ENCODE peak calls at places on chromosomes 6 and 20, in five cellular contexts. T is astrocyte of the spinal cord, H is glutamatergic neuron, P is dorsolateral prefrontal cortex, X is HCT116. W is an unnamed sample.

GRCh38 chr6:107539409-107539808 is 49.5 kb downstream of the SOBP start:
- DNase-seq in T (peak), P (no peak), H (no peak), X (no peak), W (no peak)

GRCh38 chr6:106431405-106431804 is 70.9 kb downstream of the CRYBG1 start:
- DNase-seq in H (no peak), P (no peak), T (no peak), X (no peak), W (no peak)

GRCh38 chr6:159654483-159655098 is 38.5 kb downstream of the SOD2 start:
- DNase-seq in X (peak), H (no peak), T (peak), P (no peak), W (peak)

GRCh38 chr20:38633577-38634093 is 32.0 kb downstream of the ARHGAP40 start:
- DNase-seq in T (no peak), X (peak), H (peak), P (peak), W (peak)

GRCh38 chr6:159586684-159587083 is 106.4 kb downstream of the SOD2 start:
- DNase-seq in X (no peak), H (no peak), P (no peak), T (no peak), W (no peak)

GRCh38 chr6:86937219-86938079 is at the start of gene HTR1E:
- DNase-seq in H (peak), T (peak), X (peak), P (peak), W (no peak)

GRCh38 chr6:33589723-33590530 is 9.9 kb upstream of the BAK1 start:
- DNase-seq in X (peak), P (no peak), H (peak), T (peak), W (peak)

GRCh38 chr20:58192567-58192966 is 35.9 kb downstream of the ANKRD60 start:
- DNase-seq in H (peak), X (no peak), T (no peak), P (no peak), W (no peak)

GRCh38 chr6:71492668-71493067 is 204.1 kb downstream of the OGFRL1 start:
- DNase-seq in H (no peak), P (no peak), T (no peak), X (no peak), W (no peak)

GRCh38 chr6:85641916-85642773 is 541 bp downstream of the SYNCRIP start:
- DNase-seq in T (peak), P (peak), X (no peak), H (peak), W (peak)

GRCh38 chr20:35166242-35166830 is 5.5 kb upstream of the PROCR start:
- DNase-seq in X (no peak), T (no peak), P (peak), H (no peak), W (no peak)

GRCh38 chr20:61436674-61437279 is 184.7 kb downstream of the CDH4 start:
- DNase-seq in X (no peak), P (no peak), T (peak), H (no peak), W (peak)

GRCh38 chr6:39348740-39349139 is 26.2 kb upstream of the KCNK16 start:
- DNase-seq in X (no peak), H (no peak), P (no peak), T (no peak), W (no peak)

GRCh38 chr20:34364013-34364382 is 925 bp downstream of the ITCH start:
- DNase-seq in P (no peak), X (no peak), T (peak), H (no peak), W (peak)

GRCh38 chr6:142885182-142885867 is 59.7 kb downstream of the HIVEP2 start:
- DNase-seq in H (no peak), T (peak), X (peak), P (no peak), W (peak)

GRCh38 chr6:133802861-133803260 is 86.1 kb upstream of the TCF21 start:
- DNase-seq in X (no peak), T (no peak), P (no peak), H (no peak), W (no peak)

GRCh38 chr6:47455533-47456209 is 21.9 kb upstream of the CD2AP start:
- DNase-seq in X (no peak), H (no peak), T (no peak), P (no peak), W (no peak)

GRCh38 chr6:1554881-1555569 is 54.7 kb upstream of the FOXC1 start:
- DNase-seq in P (peak), T (peak), X (no peak), H (peak), W (no peak)

GRCh38 chr20:59308493-59309201 is 8.2 kb downstream of the EDN3 start:
- DNase-seq in H (no peak), X (no peak), T (no peak), P (no peak), W (no peak)

GRCh38 chr6:130775421-130776012 is 51.7 kb upstream of the SMLR1 start:
- DNase-seq in X (no peak), T (no peak), P (no peak), H (no peak), W (no peak)

GRCh38 chr20:62908971-62909791 is 17.1 kb downstream of the DIDO1 start:
- DNase-seq in H (no peak), P (no peak), X (no peak), T (no peak), W (no peak)

GRCh38 chr20:38874460-38875169 is 51.6 kb upstream of the FAM83D start:
- DNase-seq in X (no peak), P (no peak), T (no peak), H (no peak), W (no peak)

GRCh38 chr20:4544765-4545164 is 176.9 kb upstream of the PRND start:
- DNase-seq in T (peak), X (no peak), H (no peak), P (no peak), W (peak)

GRCh38 chr20:15818651-15819071 is 754.6 kb downstream of the KIF16B start:
- DNase-seq in P (no peak), X (no peak), T (no peak), H (no peak), W (no peak)

GRCh38 chr6:164911873-164912580 is 397.4 kb downstream of the C6orf118 start:
- DNase-seq in X (no peak), H (no peak), P (no peak), T (no peak), W (no peak)

GRCh38 chr6:161292145-161292544 is 18.3 kb upstream of the AGPAT4 start:
- DNase-seq in H (no peak), P (no peak), X (no peak), T (no peak), W (no peak)

GRCh38 chr6:74991573-74992332 is 214.1 kb downstream of the COL12A1 start:
- DNase-seq in T (peak), P (no peak), X (no peak), H (no peak), W (peak)

GRCh38 chr6:149454405-149454848 is 30.4 kb downstream of the ZC3H12D start:
- DNase-seq in T (peak), P (peak), H (no peak), X (no peak), W (peak)

GRCh38 chr6:82570083-82570482 is 206.5 kb downstream of the TPBG start:
- DNase-seq in P (no peak), X (no peak), H (peak), T (peak), W (no peak)

GRCh38 chr20:20594171-20594530 is 118.3 kb downstream of the RALGAPA2 start:
- DNase-seq in H (no peak), P (no peak), T (peak), X (no peak), W (peak)

GRCh38 chr20:14918981-14919380 is 581.6 kb upstream of the FLRT3 start:
- DNase-seq in X (no peak), T (no peak), H (no peak), P (no peak), W (no peak)

GRCh38 chr6:131948692-131949614 is 2.2 kb downstream of the CCN2 start:
- DNase-seq in H (no peak), X (no peak), T (peak), P (no peak), W (peak)

GRCh38 chr20:34558320-34559202 is at the start of gene MAP1LC3A:
- DNase-seq in T (peak), P (peak), H (peak), X (no peak), W (peak)

GRCh38 chr20:62049342-62050165 is 16.1 kb downstream of the TAF4 start:
- DNase-seq in T (no peak), H (no peak), X (no peak), P (no peak), W (no peak)

GRCh38 chr6:73968358-73968757 is 272.4 kb downstream of the CD109 start:
- DNase-seq in T (no peak), X (no peak), H (no peak), P (no peak), W (no peak)

GRCh38 chr6:145428656-145429173 is 306.6 kb downstream of the EPM2A start:
- DNase-seq in H (no peak), P (no peak), T (peak), X (no peak), W (no peak)

GRCh38 chr6:167856999-167857660 is 30.4 kb downstream of the AFDN start:
- DNase-seq in T (peak), P (no peak), H (no peak), X (no peak), W (peak)

GRCh38 chr6:170289108-170289931 is 1.6 kb downstream of the DLL1 start:
- DNase-seq in P (no peak), T (no peak), H (no peak), X (no peak), W (no peak)
- TF ChIP-seq CTCF in P (no peak), T (no peak), H (no peak), X (no peak), W (no peak)

GRCh38 chr6:19028201-19028600 is 641.1 kb downstream of the RNF144B start:
- DNase-seq in P (no peak), H (no peak), T (no peak), X (no peak), W (no peak)

DNA sequence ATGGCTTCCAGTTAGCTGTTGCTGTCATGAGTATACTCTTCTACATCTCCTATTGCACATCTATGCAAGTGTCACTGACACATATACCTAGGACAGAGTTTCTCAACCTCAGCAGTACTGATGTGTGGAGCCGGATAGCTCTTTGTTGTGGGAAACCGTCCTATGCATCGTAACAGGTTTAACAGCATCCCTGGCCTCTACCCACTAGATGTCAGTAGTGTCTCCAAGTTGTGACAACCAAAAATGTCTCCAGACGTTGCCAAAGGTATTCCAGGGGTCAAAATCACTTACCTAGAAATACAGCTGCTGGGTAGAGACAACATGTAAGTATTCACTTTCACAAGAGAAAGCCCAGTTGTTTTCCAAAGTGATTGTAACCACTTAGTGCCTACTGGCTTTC is 637.6 kb downstream of the RNF144B start:
- DNase-seq in X (peak), T (peak), P (no peak), H (peak), W (peak)
- TF ChIP-seq CTCF in X (peak), T (peak), P (peak), H (peak), W (peak)

DNA sequence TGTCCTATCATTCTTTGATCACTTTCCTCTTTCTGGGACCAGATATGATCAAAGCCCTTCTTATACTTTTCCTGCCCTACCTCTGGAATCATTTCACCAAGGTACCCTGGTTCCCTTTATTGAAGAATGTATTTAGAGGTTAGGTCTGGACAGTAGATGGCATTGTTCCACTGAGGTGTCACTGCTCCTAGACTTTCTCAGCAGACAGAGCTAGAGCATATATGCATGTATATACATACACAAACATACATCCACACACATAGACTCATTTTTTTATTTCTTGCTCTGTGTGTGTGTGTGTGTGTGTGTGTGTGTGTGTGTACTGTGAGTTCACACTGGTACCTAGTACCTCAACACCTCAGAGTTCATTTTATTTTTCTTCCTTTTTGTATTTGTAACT is 40.9 kb downstream of the PTPRA start:
- DNase-seq in T (peak), X (no peak), H (no peak), P (no peak), W (no peak)
- TF ChIP-seq CTCF in T (peak), X (peak), H (no peak), P (peak), W (peak)

DNA sequence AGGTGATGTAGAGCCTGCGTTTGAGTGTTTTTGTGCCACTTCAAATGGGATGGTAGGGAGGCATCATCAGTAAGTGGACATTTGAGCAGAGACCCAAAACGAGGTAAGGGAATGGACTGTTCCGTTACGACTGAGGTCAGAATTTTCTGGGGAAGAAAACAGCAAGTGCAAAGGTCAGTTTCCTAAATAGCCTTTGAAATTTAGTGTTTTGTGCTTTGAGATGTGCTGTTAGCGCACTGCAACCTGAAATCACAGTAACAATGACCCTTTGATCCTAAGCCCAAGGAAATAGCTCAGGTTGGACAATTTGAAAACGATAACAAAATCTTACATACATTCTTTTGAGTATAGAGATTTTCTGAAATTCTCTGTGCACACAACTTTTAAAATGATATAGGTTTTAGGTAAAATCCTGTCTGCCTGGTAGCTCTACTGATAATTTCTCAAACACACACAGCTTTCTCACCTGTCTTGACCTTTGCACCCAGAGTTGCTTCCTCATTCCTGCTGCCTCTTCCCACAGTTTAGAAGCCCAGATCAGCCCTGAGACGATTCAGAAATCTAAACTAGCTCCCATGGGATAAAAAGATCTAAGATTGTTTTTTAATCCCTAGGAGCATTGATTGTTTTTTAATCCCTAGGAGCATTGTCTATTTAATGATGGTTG is 22.1 kb downstream of the DCBLD1 start:
- DNase-seq in H (no peak), X (no peak), P (no peak), T (no peak), W (no peak)
- TF ChIP-seq CTCF in H (no peak), X (no peak), P (no peak), T (no peak), W (no peak)

DNA sequence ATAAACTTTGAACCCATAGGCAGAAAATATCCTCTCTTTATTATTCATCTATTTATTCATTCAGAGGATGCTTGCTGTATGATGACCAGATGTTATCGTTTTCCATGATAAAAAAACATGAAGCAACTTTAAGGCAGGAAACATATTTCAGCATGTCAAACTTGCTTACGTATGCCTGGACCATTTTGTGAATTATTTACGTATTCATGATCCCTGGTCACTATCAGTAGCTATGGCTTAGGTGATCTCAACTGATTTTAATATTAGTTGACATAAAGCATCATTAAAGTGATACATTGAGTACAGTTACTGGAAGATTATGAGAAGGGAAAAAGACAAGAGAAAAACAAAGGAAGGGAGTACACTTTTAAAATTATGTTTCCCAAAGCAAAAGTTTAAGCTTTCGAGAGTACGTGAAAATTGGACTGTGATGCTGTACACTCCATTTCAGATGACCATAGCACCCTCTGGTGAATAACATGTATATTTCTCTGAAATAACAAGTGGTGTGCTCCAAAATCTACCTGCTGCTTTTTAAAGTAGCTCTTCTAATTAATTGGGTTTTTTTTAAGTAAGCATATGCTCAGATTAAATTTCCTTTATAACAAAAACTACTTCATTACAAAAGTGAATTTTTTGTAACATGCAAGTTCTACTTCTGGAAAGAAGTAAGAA is 215.1 kb upstream of the HSF2 start:
- DNase-seq in T (peak), H (no peak), P (no peak), X (peak), W (peak)
- TF ChIP-seq CTCF in T (peak), H (no peak), P (peak), X (peak), W (peak)

DNA sequence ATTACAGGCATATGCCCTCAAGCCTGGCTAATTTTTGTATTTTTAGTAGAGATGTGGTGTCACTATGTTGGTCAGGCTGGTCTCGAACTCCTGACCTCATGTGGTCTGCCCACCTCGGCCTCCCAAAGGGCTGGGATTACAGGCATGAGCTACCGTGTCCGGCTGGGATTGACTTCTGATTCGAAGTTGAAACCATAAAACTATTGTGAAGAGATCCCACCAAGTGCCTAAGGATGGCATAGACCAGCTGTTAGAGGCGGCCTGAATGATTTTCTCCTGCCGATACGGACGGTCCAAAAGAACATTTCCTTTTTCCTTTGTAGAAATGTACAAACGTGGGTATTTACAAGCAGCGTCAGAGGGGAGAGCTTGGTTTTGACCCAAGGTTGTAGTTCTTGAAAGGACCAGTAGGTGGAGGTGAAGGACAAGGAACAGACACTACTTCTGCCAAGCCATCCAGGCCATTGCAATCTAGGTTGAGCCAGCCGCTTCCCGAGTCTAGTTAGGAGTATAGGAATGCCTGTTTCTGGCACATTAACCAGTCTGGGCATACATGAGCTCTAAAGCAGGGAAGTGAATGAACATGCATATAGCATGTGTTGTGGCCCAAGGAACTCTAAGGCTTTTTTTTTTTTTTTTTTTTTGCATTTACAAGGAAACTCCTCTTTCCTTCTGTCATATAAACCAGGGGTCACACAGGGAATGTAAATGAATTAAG is 29.0 kb downstream of the MOCS3 start:
- DNase-seq in X (peak), T (peak), P (peak), H (peak), W (peak)
- TF ChIP-seq CTCF in X (peak), T (peak), P (peak), H (peak), W (peak)

GRCh38 chr6:5132741-5133140 is 47.6 kb downstream of the PPP1R3G start:
- DNase-seq in X (no peak), T (peak), H (no peak), P (peak), W (no peak)
- TF ChIP-seq CTCF in X (no peak), T (no peak), H (no peak), P (peak), W (no peak)